ENCODE peak calls at places on chromosomes 12 and 14, in four cellular contexts. One of them, this sample, is unnamed.
A peak's percentile ranks its signal among the peaks of the same experiment; 100 is the strongest.

GRCh38 chr12:118259079-118259478 is 113.6 kb downstream of the TAOK3 start:
- DNase-seq in progenitor cell of endocrine pancreas: no peak
- DNase-seq in AG10803: no peak
- DNase-seq in left lung: no peak
- DNase-seq in this sample: no peak

GRCh38 chr14:74974364-74975058 is 19.1 kb upstream of the PGF start:
- DNase-seq in progenitor cell of endocrine pancreas: no peak
- DNase-seq in AG10803: no peak
- DNase-seq in left lung: no peak
- DNase-seq in this sample: no peak

GRCh38 chr14:100410056-100410565 is 87.0 kb downstream of the SLC25A47 start:
- DNase-seq in progenitor cell of endocrine pancreas: no peak
- DNase-seq in AG10803: no peak
- DNase-seq in left lung: no peak
- DNase-seq in this sample: no peak

GRCh38 chr12:34396006-34396860 is 373.9 kb downstream of the ALG10 start:
- DNase-seq in progenitor cell of endocrine pancreas: peak; percentile 9
- DNase-seq in AG10803: no peak
- DNase-seq in left lung: peak; percentile 19
- DNase-seq in this sample: peak; percentile 8

GRCh38 chr12:93174048-93174447 is 203.7 kb upstream of the NUDT4 start:
- DNase-seq in progenitor cell of endocrine pancreas: no peak
- DNase-seq in AG10803: peak; percentile 85
- DNase-seq in left lung: no peak
- DNase-seq in this sample: no peak

GRCh38 chr14:94676495-94677238 is 64.5 kb downstream of the SERPINA3 start:
- DNase-seq in progenitor cell of endocrine pancreas: no peak
- DNase-seq in AG10803: no peak
- DNase-seq in left lung: peak; percentile 4
- DNase-seq in this sample: no peak

GRCh38 chr12:9776795-9777194 is 16.1 kb upstream of the CD69 start:
- DNase-seq in progenitor cell of endocrine pancreas: no peak
- DNase-seq in AG10803: no peak
- DNase-seq in left lung: no peak
- DNase-seq in this sample: no peak

GRCh38 chr14:21723431-21724045 is 49.9 kb upstream of the OR4E1 start:
- DNase-seq in progenitor cell of endocrine pancreas: no peak
- DNase-seq in AG10803: no peak
- DNase-seq in left lung: no peak
- DNase-seq in this sample: no peak

GRCh38 chr12:54448344-54448743 is 25.1 kb downstream of the GTSF1 start:
- DNase-seq in progenitor cell of endocrine pancreas: no peak
- DNase-seq in AG10803: no peak
- DNase-seq in left lung: no peak
- DNase-seq in this sample: no peak

GRCh38 chr14:58823309-58823708 is 185.5 kb downstream of the DACT1 start:
- DNase-seq in progenitor cell of endocrine pancreas: no peak
- DNase-seq in AG10803: no peak
- DNase-seq in left lung: no peak
- DNase-seq in this sample: no peak

GRCh38 chr14:53758141-53758540 is 198.5 kb downstream of the BMP4 start:
- DNase-seq in progenitor cell of endocrine pancreas: no peak
- DNase-seq in AG10803: no peak
- DNase-seq in left lung: no peak
- DNase-seq in this sample: no peak

GRCh38 chr12:95805864-95806669 is 15.5 kb upstream of the NTN4 start:
- DNase-seq in progenitor cell of endocrine pancreas: no peak
- DNase-seq in AG10803: peak; percentile 100
- DNase-seq in left lung: no peak
- DNase-seq in this sample: no peak

GRCh38 chr14:41549282-41549681 is 57.4 kb upstream of the LRFN5 start:
- DNase-seq in progenitor cell of endocrine pancreas: no peak
- DNase-seq in AG10803: no peak
- DNase-seq in left lung: no peak
- DNase-seq in this sample: no peak

GRCh38 chr12:20446836-20447235 is 78.5 kb downstream of the PDE3A start:
- DNase-seq in progenitor cell of endocrine pancreas: no peak
- DNase-seq in AG10803: no peak
- DNase-seq in left lung: no peak
- DNase-seq in this sample: no peak

GRCh38 chr12:47909839-47910465 is 5.2 kb upstream of the VDR start:
- DNase-seq in progenitor cell of endocrine pancreas: no peak
- DNase-seq in AG10803: no peak
- DNase-seq in left lung: no peak
- DNase-seq in this sample: no peak

GRCh38 chr14:21096889-21097615 is 1.4 kb downstream of the ZNF219 start:
- DNase-seq in progenitor cell of endocrine pancreas: no peak
- DNase-seq in AG10803: no peak
- DNase-seq in left lung: no peak
- DNase-seq in this sample: no peak

GRCh38 chr14:89540830-89541470 is 123.9 kb upstream of the FOXN3 start:
- DNase-seq in progenitor cell of endocrine pancreas: no peak
- DNase-seq in AG10803: peak; percentile 80
- DNase-seq in left lung: no peak
- DNase-seq in this sample: no peak

GRCh38 chr12:109581856-109582255 is 8.3 kb downstream of the MVK start:
- DNase-seq in progenitor cell of endocrine pancreas: no peak
- DNase-seq in AG10803: peak; percentile 19
- DNase-seq in left lung: no peak
- DNase-seq in this sample: no peak

GRCh38 chr12:3278681-3279414 is 201.7 kb downstream of the TSPAN9 start:
- DNase-seq in progenitor cell of endocrine pancreas: no peak
- DNase-seq in AG10803: no peak
- DNase-seq in left lung: no peak
- DNase-seq in this sample: no peak

GRCh38 chr14:81471062-81471461 is 62.6 kb downstream of the SEL1L start:
- DNase-seq in progenitor cell of endocrine pancreas: no peak
- DNase-seq in AG10803: no peak
- DNase-seq in left lung: no peak
- DNase-seq in this sample: no peak

GRCh38 chr12:122721057-122721545 is 4.5 kb upstream of the HCAR3 start:
- DNase-seq in progenitor cell of endocrine pancreas: no peak
- DNase-seq in AG10803: no peak
- DNase-seq in left lung: no peak
- DNase-seq in this sample: no peak

GRCh38 chr12:6635375-6635855 is 344 bp downstream of the LPAR5 start:
- DNase-seq in progenitor cell of endocrine pancreas: no peak
- DNase-seq in AG10803: no peak
- DNase-seq in left lung: no peak
- DNase-seq in this sample: peak; percentile 57

GRCh38 chr14:89921896-89922548 is 32.5 kb downstream of the EFCAB11 start:
- DNase-seq in progenitor cell of endocrine pancreas: no peak
- DNase-seq in AG10803: peak; percentile 86
- DNase-seq in left lung: no peak
- DNase-seq in this sample: no peak

GRCh38 chr12:94889512-94890210 is 113.8 kb downstream of the NDUFA12 start:
- DNase-seq in progenitor cell of endocrine pancreas: no peak
- DNase-seq in AG10803: no peak
- DNase-seq in left lung: no peak
- DNase-seq in this sample: no peak

GRCh38 chr12:92614502-92614901 is 88.3 kb upstream of the PLEKHG7 start:
- DNase-seq in progenitor cell of endocrine pancreas: no peak
- DNase-seq in AG10803: peak; percentile 95
- DNase-seq in left lung: no peak
- DNase-seq in this sample: no peak

GRCh38 chr12:115934046-115934445 is 343.4 kb downstream of the MED13L start:
- DNase-seq in progenitor cell of endocrine pancreas: no peak
- DNase-seq in AG10803: no peak
- DNase-seq in left lung: no peak
- DNase-seq in this sample: no peak

GRCh38 chr14:41548666-41549065 is 58.0 kb upstream of the LRFN5 start:
- DNase-seq in progenitor cell of endocrine pancreas: no peak
- DNase-seq in AG10803: no peak
- DNase-seq in left lung: no peak
- DNase-seq in this sample: no peak

GRCh38 chr12:71626768-71627167 is 36.9 kb downstream of the ZFC3H1 start:
- DNase-seq in progenitor cell of endocrine pancreas: no peak
- DNase-seq in AG10803: no peak
- DNase-seq in left lung: no peak
- DNase-seq in this sample: no peak

GRCh38 chr12:13196302-13196921 is at the start of gene EMP1:
- DNase-seq in progenitor cell of endocrine pancreas: no peak
- DNase-seq in AG10803: peak; percentile 100
- DNase-seq in left lung: peak; percentile 94
- DNase-seq in this sample: peak; percentile 17

GRCh38 chr12:88185279-88185678 is 43.2 kb downstream of the TMTC3 start:
- DNase-seq in progenitor cell of endocrine pancreas: no peak
- DNase-seq in AG10803: no peak
- DNase-seq in left lung: no peak
- DNase-seq in this sample: no peak

GRCh38 chr12:4421590-4422031 is 24.0 kb downstream of the FGF6 start:
- DNase-seq in progenitor cell of endocrine pancreas: no peak
- DNase-seq in AG10803: peak; percentile 24
- DNase-seq in left lung: no peak
- DNase-seq in this sample: no peak

GRCh38 chr12:1517007-1517406 is 77.4 kb downstream of the FBXL14 start:
- DNase-seq in progenitor cell of endocrine pancreas: no peak
- DNase-seq in AG10803: peak; percentile 97
- DNase-seq in left lung: no peak
- DNase-seq in this sample: no peak
- TF ChIP-seq CTCF in progenitor cell of endocrine pancreas: peak; percentile 77
- TF ChIP-seq CTCF in AG10803: peak; percentile 63
- TF ChIP-seq CTCF in left lung: no peak
- TF ChIP-seq CTCF in this sample: no peak

GRCh38 chr12:39807043-39807442 is 187.4 kb upstream of the ABCD2 start:
- DNase-seq in progenitor cell of endocrine pancreas: no peak
- DNase-seq in AG10803: no peak
- DNase-seq in left lung: no peak
- DNase-seq in this sample: no peak
- TF ChIP-seq CTCF in progenitor cell of endocrine pancreas: peak; percentile 29
- TF ChIP-seq CTCF in AG10803: peak; percentile 25
- TF ChIP-seq CTCF in left lung: no peak
- TF ChIP-seq CTCF in this sample: no peak

GRCh38 chr14:104773505-104774452 is 20.8 kb downstream of the SIVA1 start:
- DNase-seq in progenitor cell of endocrine pancreas: no peak
- DNase-seq in AG10803: no peak
- DNase-seq in left lung: no peak
- DNase-seq in this sample: no peak
- TF ChIP-seq CTCF in progenitor cell of endocrine pancreas: no peak
- TF ChIP-seq CTCF in AG10803: no peak
- TF ChIP-seq CTCF in left lung: no peak
- TF ChIP-seq CTCF in this sample: no peak

GRCh38 chr12:127360580-127360979 is 906.4 kb upstream of the TMEM132C start:
- DNase-seq in progenitor cell of endocrine pancreas: no peak
- DNase-seq in AG10803: no peak
- DNase-seq in left lung: no peak
- DNase-seq in this sample: no peak

GRCh38 chr12:127351481-127352010 is 915.4 kb upstream of the TMEM132C start:
- DNase-seq in progenitor cell of endocrine pancreas: no peak
- DNase-seq in AG10803: no peak
- DNase-seq in left lung: no peak
- DNase-seq in this sample: no peak

GRCh38 chr12:127355061-127355820 is 911.7 kb upstream of the TMEM132C start:
- DNase-seq in progenitor cell of endocrine pancreas: no peak
- DNase-seq in AG10803: peak; percentile 28
- DNase-seq in left lung: no peak
- DNase-seq in this sample: no peak
- TF ChIP-seq CTCF in progenitor cell of endocrine pancreas: peak; percentile 62
- TF ChIP-seq CTCF in AG10803: peak; percentile 70
- TF ChIP-seq CTCF in left lung: no peak
- TF ChIP-seq CTCF in this sample: no peak

GRCh38 chr12:57736743-57737466 is 1.6 kb downstream of the AGAP2 start:
- DNase-seq in progenitor cell of endocrine pancreas: no peak
- DNase-seq in AG10803: no peak
- DNase-seq in left lung: no peak
- DNase-seq in this sample: no peak

GRCh38 chr12:57737467-57738141 is 938 bp downstream of the AGAP2 start:
- DNase-seq in progenitor cell of endocrine pancreas: no peak
- DNase-seq in AG10803: no peak
- DNase-seq in left lung: no peak
- DNase-seq in this sample: no peak

GRCh38 chr12:57735198-57735855 is 3.2 kb downstream of the AGAP2 start:
- DNase-seq in progenitor cell of endocrine pancreas: no peak
- DNase-seq in AG10803: no peak
- DNase-seq in left lung: no peak
- DNase-seq in this sample: no peak

GRCh38 chr12:57734586-57734985 is 4.0 kb downstream of the AGAP2 start:
- DNase-seq in progenitor cell of endocrine pancreas: no peak
- DNase-seq in AG10803: no peak
- DNase-seq in left lung: no peak
- DNase-seq in this sample: no peak

DNA sequence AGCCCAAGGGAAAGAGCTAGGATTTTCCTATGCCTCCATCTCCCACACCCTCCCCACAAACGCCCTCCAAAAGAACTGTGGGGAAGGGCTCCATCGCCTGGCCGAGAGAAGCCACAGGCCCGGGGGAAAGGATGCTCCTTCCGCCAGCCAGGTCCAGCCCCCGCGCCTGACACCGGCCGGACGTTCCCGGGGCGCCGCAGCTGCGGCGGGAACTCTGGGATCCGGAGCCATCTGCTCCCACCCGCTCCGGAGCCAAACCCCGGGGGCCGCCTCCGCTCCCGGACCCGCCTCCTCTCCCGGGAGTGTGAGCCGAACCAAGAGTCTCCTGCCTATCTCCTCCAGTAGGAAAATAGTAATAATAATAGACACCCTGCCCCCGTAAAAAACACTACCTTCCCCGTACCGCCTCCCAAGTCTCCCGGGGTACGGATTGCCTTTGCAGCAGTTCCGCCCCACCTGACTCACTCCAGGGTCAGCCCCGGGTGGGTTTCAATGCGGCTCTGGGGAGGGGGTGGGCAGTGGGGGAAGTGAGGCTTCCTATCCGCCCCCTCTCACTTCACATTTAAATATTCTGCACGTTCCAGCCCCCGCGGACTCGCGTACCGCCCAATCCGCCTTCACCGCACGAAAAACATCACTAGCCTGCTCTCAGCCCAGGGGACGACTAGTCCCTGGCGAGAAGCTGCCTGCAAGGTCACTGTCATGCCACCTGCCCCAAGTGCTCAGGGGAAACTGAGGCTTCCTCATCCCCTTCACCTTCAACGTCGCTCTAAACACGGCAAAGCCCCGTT is 2.4 kb downstream of the AGAP2 start:
- DNase-seq in progenitor cell of endocrine pancreas: no peak
- DNase-seq in AG10803: no peak
- DNase-seq in left lung: no peak
- DNase-seq in this sample: no peak
- TF ChIP-seq CTCF in progenitor cell of endocrine pancreas: no peak
- TF ChIP-seq CTCF in AG10803: peak; percentile 33
- TF ChIP-seq CTCF in left lung: no peak
- TF ChIP-seq CTCF in this sample: no peak